ENCODE peak calls at places on chromosomes 13 and 19, in five cellular contexts. N, J, T, E and U are unnamed samples.

GRCh38 chr19:8257052-8257443 is 47.9 kb downstream of the CERS4 start:
- DNase-seq in T (no peak), J (no peak), N (no peak), E (no peak), U (no peak)

GRCh38 chr13:66859934-66860867 is 369.9 kb downstream of the PCDH9 start:
- DNase-seq in N (no peak), J (no peak), E (no peak), T (no peak), U (no peak)

GRCh38 chr19:31356587-31357314 is 7.5 kb upstream of the TSHZ3 start:
- DNase-seq in T (peak; percentile 67), E (no peak), J (no peak), N (no peak), U (no peak)

GRCh38 chr13:30157616-30157993 is 149.7 kb downstream of the KATNAL1 start:
- DNase-seq in N (no peak), J (no peak), T (no peak), E (no peak), U (no peak)

GRCh38 chr13:33279898-33280549 is 5.5 kb downstream of the STARD13 start:
- DNase-seq in J (no peak), N (no peak), T (no peak), E (peak; percentile 89), U (peak; percentile 26)

GRCh38 chr19:1901940-1902404 is 3.2 kb upstream of the ADAT3 start:
- DNase-seq in E (no peak), J (no peak), N (no peak), T (peak; percentile 53), U (no peak)

GRCh38 chr13:30618186-30618937 is 642 bp downstream of the USPL1 start:
- DNase-seq in T (no peak), J (no peak), E (no peak), N (no peak), U (no peak)

GRCh38 chr19:13100031-13100588 is 2.5 kb downstream of the LYL1 start:
- DNase-seq in J (no peak), T (no peak), N (peak; percentile 48), E (no peak), U (no peak)

GRCh38 chr13:60062502-60062901 is 101.2 kb downstream of the DIAPH3 start:
- DNase-seq in N (no peak), J (no peak), T (no peak), E (peak; percentile 10), U (no peak)

GRCh38 chr19:13010038-13010991 is 15.0 kb downstream of the NFIX start:
- DNase-seq in J (no peak), E (no peak), T (peak; percentile 75), N (no peak), U (no peak)

GRCh38 chr19:37817180-37817911 is 38.0 kb upstream of the ZNF573 start:
- DNase-seq in N (peak; percentile 23), E (peak; percentile 57), T (peak; percentile 92), J (no peak), U (no peak)

GRCh38 chr13:27036236-27036981 is 135.2 kb downstream of the USP12 start:
- DNase-seq in J (no peak), N (no peak), T (no peak), E (no peak), U (no peak)

GRCh38 chr19:38290631-38291147 is 13.4 kb upstream of the C19orf33 start:
- DNase-seq in J (peak; percentile 86), T (no peak), N (no peak), E (peak; percentile 89), U (peak; percentile 78)

GRCh38 chr19:2167896-2168618 is 4.3 kb downstream of the DOT1L start:
- DNase-seq in T (peak; percentile 86), E (peak; percentile 64), N (no peak), J (no peak), U (no peak)

GRCh38 chr13:24357756-24358155 is 48.4 kb downstream of the C1QTNF9 start:
- DNase-seq in N (no peak), J (no peak), T (no peak), E (no peak), U (no peak)

GRCh38 chr19:42251572-42251990 is 3.3 kb downstream of the ERF start:
- DNase-seq in T (no peak), E (no peak), J (no peak), N (no peak), U (no peak)